ENCODE peak calls at places on chromosome 1, in five cellular contexts. Z, V, S, B and Y are unnamed samples.

GRCh38 chr1:178093958-178094751 is at the start of gene RASAL2:
- DNase-seq in Z (peak), V (peak), S (peak), B (peak), Y (peak)

GRCh38 chr1:197786280-197786679 is 11.0 kb upstream of the DENND1B start:
- DNase-seq in Z (no peak), V (no peak), S (no peak), B (no peak), Y (no peak)

GRCh38 chr1:30631700-30632099 is 91.7 kb downstream of the MATN1 start:
- DNase-seq in Z (no peak), V (no peak), S (no peak), B (no peak), Y (no peak)

GRCh38 chr1:228515200-228515834 is 28.1 kb downstream of the RNF187 start:
- DNase-seq in Z (peak), V (no peak), S (no peak), B (peak), Y (peak)

GRCh38 chr1:24949331-24949881 is 19.3 kb upstream of the RUNX3 start:
- DNase-seq in Z (no peak), V (no peak), S (no peak), B (peak), Y (no peak)

GRCh38 chr1:88735909-88736308 is 51.8 kb downstream of the PKN2 start:
- DNase-seq in Z (no peak), V (no peak), S (no peak), B (no peak), Y (no peak)

GRCh38 chr1:45864765-45865164 is 61.4 kb downstream of the MAST2 start:
- DNase-seq in Z (no peak), V (no peak), S (no peak), B (no peak), Y (no peak)

GRCh38 chr1:207854001-207854400 is 56.9 kb downstream of the CD34 start:
- DNase-seq in Z (no peak), V (no peak), S (no peak), B (no peak), Y (no peak)

GRCh38 chr1:203316626-203317093 is 11.3 kb downstream of the BTG2 start:
- DNase-seq in Z (no peak), V (no peak), S (peak), B (no peak), Y (no peak)

GRCh38 chr1:58805716-58806571 is 22.1 kb upstream of the JUN start:
- DNase-seq in Z (no peak), V (no peak), S (no peak), B (peak), Y (peak)

GRCh38 chr1:84385347-84385746 is 12.9 kb upstream of the DNASE2B start:
- DNase-seq in Z (no peak), V (no peak), S (no peak), B (no peak), Y (no peak)

GRCh38 chr1:160125761-160126160 is 10.2 kb downstream of the ATP1A2 start:
- DNase-seq in Z (no peak), V (no peak), S (no peak), B (no peak), Y (no peak)

GRCh38 chr1:26959722-26960624 is at the start of gene KDF1:
- DNase-seq in Z (peak), V (no peak), S (no peak), B (no peak), Y (peak)

GRCh38 chr1:185373813-185374524 is 56.9 kb upstream of the IVNS1ABP start:
- DNase-seq in Z (no peak), V (no peak), S (no peak), B (no peak), Y (no peak)

GRCh38 chr1:112446411-112446810 is 50.4 kb downstream of the CTTNBP2NL start:
- DNase-seq in Z (no peak), V (no peak), S (no peak), B (no peak), Y (peak)